ENCODE peak calls at places on chromosomes 7 and 10, in six cellular contexts. L, B, S, N, W and A are unnamed samples.

GRCh38 chr10:23412223-23412622 is 26.7 kb upstream of the OTUD1 start:
- DNase-seq in B (no peak), N (peak; percentile 62), S (peak; percentile 54), L (peak; percentile 56), W (no peak), A (peak; percentile 31)

GRCh38 chr7:142581341-142581740 is 167.9 kb upstream of the PRSS1 start:
- DNase-seq in N (no peak), W (peak; percentile 17), B (no peak), S (peak; percentile 39), L (peak; percentile 70), A (peak; percentile 63)

GRCh38 chr7:50068850-50069551 is 24.0 kb downstream of the ZPBP start:
- DNase-seq in L (peak; percentile 18), N (peak; percentile 38), S (peak; percentile 60), B (peak; percentile 9), W (peak; percentile 35), A (peak; percentile 51)

GRCh38 chr10:106271237-106271636 is 893.3 kb downstream of the SORCS1 start:
- DNase-seq in L (no peak), N (no peak), W (no peak), S (no peak), B (no peak), A (no peak)

GRCh38 chr7:35874881-35875280 is 74.0 kb downstream of the SEPTIN7 start:
- DNase-seq in W (no peak), N (no peak), B (no peak), S (peak; percentile 36), L (peak; percentile 37), A (peak; percentile 25)

GRCh38 chr7:106668853-106669539 is 8.0 kb upstream of the CCDC71L start:
- DNase-seq in W (no peak), L (no peak), S (no peak), B (no peak), N (no peak), A (no peak)

GRCh38 chr10:8787649-8788048 is 733.2 kb downstream of the GATA3 start:
- DNase-seq in S (no peak), B (no peak), N (no peak), W (no peak), L (no peak), A (no peak)

GRCh38 chr7:106377847-106378361 is 93.1 kb upstream of the NAMPT start:
- DNase-seq in N (no peak), S (no peak), W (no peak), L (no peak), B (no peak), A (no peak)

GRCh38 chr10:102627446-102628293 is 16.6 kb upstream of the TRIM8 start:
- DNase-seq in N (no peak), L (peak; percentile 80), W (no peak), S (peak; percentile 88), B (no peak), A (peak; percentile 74)

GRCh38 chr7:31418928-31419327 is 78.4 kb upstream of the NEUROD6 start:
- DNase-seq in L (no peak), W (no peak), N (no peak), S (no peak), B (no peak), A (no peak)

GRCh38 chr10:19014034-19014433 is 34.6 kb upstream of the MALRD1 start:
- DNase-seq in N (no peak), W (no peak), L (no peak), S (peak; percentile 86), B (no peak), A (peak; percentile 48)

GRCh38 chr7:39898867-39899266 is 51.2 kb upstream of the CDK13 start:
- DNase-seq in S (no peak), L (no peak), N (no peak), W (no peak), B (no peak), A (no peak)

GRCh38 chr7:157274991-157275427 is 61.8 kb upstream of the DNAJB6 start:
- DNase-seq in S (no peak), N (no peak), B (no peak), L (no peak), W (no peak), A (no peak)

GRCh38 chr10:79293841-79294705 is 53.2 kb upstream of the PPIF start:
- DNase-seq in L (peak; percentile 69), N (peak; percentile 86), B (no peak), W (no peak), S (peak; percentile 61), A (peak; percentile 38)

GRCh38 chr10:88819290-88819689 is 16.8 kb downstream of the LIPM start:
- DNase-seq in W (no peak), L (peak; percentile 34), S (peak; percentile 65), B (no peak), N (no peak), A (peak; percentile 55)

GRCh38 chr10:74337330-74338016 is 186.5 kb downstream of the ADK start:
- DNase-seq in B (no peak), W (no peak), S (no peak), N (no peak), L (peak; percentile 62), A (peak; percentile 9)

GRCh38 chr7:92835851-92836488 is 403 bp downstream of the CDK6 start:
- DNase-seq in B (no peak), L (peak; percentile 48), N (no peak), W (peak; percentile 38), S (peak; percentile 31), A (peak; percentile 29)

GRCh38 chr10:11874568-11875182 is 51.5 kb downstream of the PROSER2 start:
- DNase-seq in W (peak; percentile 68), L (peak; percentile 7), S (peak; percentile 58), N (no peak), B (no peak), A (no peak)

GRCh38 chr7:70432567-70433001 is 699.4 kb upstream of the GALNT17 start:
- DNase-seq in L (no peak), B (peak; percentile 100), N (peak; percentile 28), S (no peak), W (no peak), A (no peak)

GRCh38 chr10:49280001-49280408 is 19.0 kb upstream of the C10orf71 start:
- DNase-seq in N (no peak), L (peak; percentile 46), S (peak; percentile 45), W (no peak), B (no peak), A (peak; percentile 78)

GRCh38 chr7:141685285-141686035 is 16.5 kb downstream of the DENND11 start:
- DNase-seq in B (no peak), N (peak; percentile 78), S (no peak), L (no peak), W (no peak), A (no peak)

GRCh38 chr7:131011976-131012375 is 278.0 kb upstream of the KLF14 start:
- DNase-seq in L (peak; percentile 93), B (no peak), N (no peak), W (no peak), S (peak; percentile 91), A (peak; percentile 95)

GRCh38 chr7:2403718-2404648 is 572 bp downstream of the CHST12 start:
- DNase-seq in S (peak; percentile 30), N (peak; percentile 42), W (no peak), B (peak; percentile 48), L (peak; percentile 53), A (peak; percentile 25)

GRCh38 chr10:58518775-58519174 is 6.1 kb downstream of the BICC1 start:
- DNase-seq in L (peak; percentile 50), N (no peak), S (peak; percentile 48), B (no peak), W (no peak), A (no peak)

GRCh38 chr7:148436571-148436970 is 154.0 kb upstream of the C7orf33 start:
- DNase-seq in L (no peak), S (no peak), B (no peak), N (no peak), W (no peak), A (no peak)

GRCh38 chr10:10362780-10363179 is 654.9 kb upstream of the CELF2 start:
- DNase-seq in S (no peak), W (no peak), L (no peak), B (no peak), N (no peak), A (no peak)

GRCh38 chr10:114026189-114027040 is 17.3 kb upstream of the ADRB1 start:
- DNase-seq in W (no peak), B (no peak), N (no peak), S (peak; percentile 47), L (peak; percentile 89), A (peak; percentile 71)

GRCh38 chr7:27150568-27151340 is 1.6 kb downstream of the HOXA3 start:
- DNase-seq in L (peak; percentile 84), W (peak; percentile 64), N (peak; percentile 26), B (no peak), S (peak; percentile 60), A (peak; percentile 80)